ENCODE peak calls at places on chromosome 22, in seven cellular contexts. J is endothelial cell, G is IMR-90, Z is lower leg skin, E is BJ, U is fibroblast of mammary gland, Q is upper lobe of right lung. T is an unnamed sample.

GRCh38 chr22:45335021-45335818 is 25.5 kb downstream of the FAM118A start:
- DNase-seq in J (peak), G (no peak), Z (no peak), E (no peak), U (no peak), Q (no peak), T (no peak)

GRCh38 chr22:48555606-48556005 is 1272.1 kb downstream of the BRD1 start:
- DNase-seq in J (no peak), G (no peak), Z (no peak), E (no peak), U (no peak), Q (no peak), T (no peak)

GRCh38 chr22:29824677-29825076 is 13.4 kb downstream of the ASCC2 start:
- DNase-seq in J (no peak), G (no peak), Z (peak), E (no peak), U (no peak), Q (no peak), T (no peak)

GRCh38 chr22:31250740-31251330 is 38.7 kb downstream of the LIMK2 start:
- DNase-seq in J (no peak), G (no peak), Z (no peak), E (no peak), U (no peak), Q (no peak), T (no peak)

GRCh38 chr22:40025856-40026255 is 31.1 kb downstream of the FAM83F start:
- DNase-seq in J (no peak), G (no peak), Z (no peak), E (no peak), U (no peak), Q (no peak), T (no peak)

GRCh38 chr22:19824197-19825015 is 30.3 kb downstream of the GNB1L start:
- DNase-seq in J (peak), G (no peak), Z (no peak), E (no peak), U (no peak), Q (peak), T (no peak)

GRCh38 chr22:29205598-29206371 is at the start of gene EMID1:
- DNase-seq in J (peak), G (peak), Z (no peak), E (no peak), U (peak), Q (peak), T (peak)

GRCh38 chr22:29621761-29622526 is 18.5 kb downstream of the NF2 start:
- DNase-seq in J (no peak), G (peak), Z (no peak), E (peak), U (peak), Q (no peak), T (no peak)

GRCh38 chr22:24144056-24144455 is 37.2 kb upstream of the SUSD2 start:
- DNase-seq in J (no peak), G (no peak), Z (no peak), E (no peak), U (no peak), Q (no peak), T (no peak)

DNA sequence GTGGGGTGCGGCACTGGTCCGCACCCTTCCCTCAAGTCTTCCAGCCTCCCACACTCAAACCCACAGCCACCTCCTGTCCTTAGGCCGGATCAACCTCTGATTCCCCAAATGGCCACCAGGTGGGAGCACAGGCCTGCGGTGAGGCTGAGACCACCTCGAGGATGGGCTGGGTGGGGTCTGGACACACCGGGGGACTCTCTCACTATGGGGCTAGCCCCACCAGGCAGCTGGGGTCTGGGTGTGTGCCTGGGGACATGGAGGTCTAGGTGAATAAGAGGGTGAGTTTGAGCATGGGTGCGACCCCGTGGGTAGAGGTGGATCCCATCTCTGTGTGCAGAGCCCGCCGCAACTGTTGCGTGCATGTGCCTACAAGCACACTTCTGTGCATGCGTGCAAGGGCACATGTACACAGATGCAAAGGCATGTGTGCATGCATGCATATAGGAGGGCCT is 32.6 kb downstream of the MYO18B start:
- DNase-seq in J (peak), G (no peak), Z (no peak), E (no peak), U (no peak), Q (no peak), T (no peak)
- TF ChIP-seq CTCF in J (peak), G (peak), Z (no peak), E (peak), U (peak), Q (no peak), T (no peak)

DNA sequence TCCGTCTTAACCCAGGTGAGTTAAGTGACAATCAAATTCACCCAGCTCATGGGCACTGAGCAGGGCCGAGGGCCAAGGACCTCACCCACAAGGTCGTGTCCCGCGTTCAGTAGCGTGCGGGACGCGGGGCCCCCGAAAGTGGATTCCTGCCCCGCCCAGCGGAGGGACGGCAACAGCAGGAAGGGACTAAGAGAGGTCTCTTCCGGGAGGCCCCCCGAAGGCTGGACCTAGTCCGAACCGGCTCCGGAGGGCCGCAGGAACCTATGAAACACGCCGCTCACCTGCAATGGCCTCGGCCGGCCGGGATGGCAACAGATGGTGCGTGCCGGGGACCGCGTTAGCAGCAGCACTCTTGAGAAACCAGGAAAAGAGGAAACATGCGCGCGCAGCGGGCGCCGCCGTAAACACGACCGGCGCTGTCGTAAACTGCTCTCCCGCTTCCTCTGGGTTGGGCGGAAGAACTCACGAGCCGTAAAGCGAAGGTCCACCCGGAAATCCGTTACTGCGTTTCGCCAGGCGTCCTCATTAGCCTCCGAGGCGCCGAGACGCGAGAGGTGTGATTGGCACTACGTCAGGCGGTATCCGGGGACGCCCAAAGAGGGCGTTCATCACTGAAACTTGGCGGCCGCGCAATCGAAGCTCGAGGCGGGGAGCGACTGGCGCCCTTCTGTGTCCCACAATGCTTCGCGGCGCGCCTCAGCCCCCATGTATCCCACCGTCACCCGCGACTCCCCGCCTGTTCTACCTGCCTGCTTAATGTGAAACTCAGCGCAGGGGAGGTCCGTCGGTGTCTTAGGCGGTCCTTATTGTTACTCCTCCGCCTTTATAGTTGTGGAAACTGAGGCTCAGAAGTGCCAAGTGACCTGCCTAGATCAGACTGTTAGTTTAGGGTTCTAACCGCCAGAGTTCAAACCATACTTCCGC is at the start of gene EIF3D:
- DNase-seq in J (peak), G (peak), Z (peak), E (peak), U (peak), Q (peak), T (peak)
- TF ChIP-seq CTCF in J (no peak), G (no peak), Z (no peak), E (no peak), U (no peak), Q (peak), T (no peak)

GRCh38 chr22:38137876-38138687 is 27.6 kb upstream of the BAIAP2L2 start:
- DNase-seq in J (no peak), G (no peak), Z (no peak), E (no peak), U (no peak), Q (peak), T (no peak)

GRCh38 chr22:38133331-38133730 is 22.8 kb upstream of the BAIAP2L2 start:
- DNase-seq in J (no peak), G (no peak), Z (no peak), E (no peak), U (no peak), Q (peak), T (no peak)

GRCh38 chr22:38138961-38139360 is 28.5 kb upstream of the BAIAP2L2 start:
- DNase-seq in J (no peak), G (no peak), Z (no peak), E (no peak), U (no peak), Q (peak), T (no peak)

GRCh38 chr22:38135133-38135706 is 24.7 kb upstream of the BAIAP2L2 start:
- DNase-seq in J (no peak), G (peak), Z (no peak), E (peak), U (peak), Q (peak), T (no peak)

GRCh38 chr22:38136607-38137006 is 26.1 kb upstream of the BAIAP2L2 start:
- DNase-seq in J (no peak), G (no peak), Z (no peak), E (no peak), U (peak), Q (no peak), T (no peak)
- TF ChIP-seq CTCF in J (peak), G (no peak), Z (no peak), E (no peak), U (no peak), Q (no peak), T (no peak)

GRCh38 chr22:42685941-42686666 is 34.6 kb downstream of the A4GALT start:
- DNase-seq in J (no peak), G (no peak), Z (no peak), E (no peak), U (no peak), Q (no peak), T (no peak)
- TF ChIP-seq CTCF in J (no peak), G (no peak), Z (no peak), E (no peak), U (no peak), Q (peak), T (no peak)

GRCh38 chr22:38065539-38065938 is 8.3 kb downstream of the PICK1 start:
- DNase-seq in J (no peak), G (no peak), Z (no peak), E (no peak), U (no peak), Q (no peak), T (no peak)

GRCh38 chr22:38067771-38068360 is 10.7 kb downstream of the PICK1 start:
- DNase-seq in J (no peak), G (no peak), Z (no peak), E (no peak), U (no peak), Q (no peak), T (no peak)

GRCh38 chr22:38066381-38067027 is 9.3 kb downstream of the PICK1 start:
- DNase-seq in J (no peak), G (no peak), Z (no peak), E (no peak), U (no peak), Q (no peak), T (no peak)

GRCh38 chr22:38067028-38067415 is 9.8 kb downstream of the PICK1 start:
- DNase-seq in J (no peak), G (no peak), Z (peak), E (no peak), U (no peak), Q (no peak), T (no peak)

DNA sequence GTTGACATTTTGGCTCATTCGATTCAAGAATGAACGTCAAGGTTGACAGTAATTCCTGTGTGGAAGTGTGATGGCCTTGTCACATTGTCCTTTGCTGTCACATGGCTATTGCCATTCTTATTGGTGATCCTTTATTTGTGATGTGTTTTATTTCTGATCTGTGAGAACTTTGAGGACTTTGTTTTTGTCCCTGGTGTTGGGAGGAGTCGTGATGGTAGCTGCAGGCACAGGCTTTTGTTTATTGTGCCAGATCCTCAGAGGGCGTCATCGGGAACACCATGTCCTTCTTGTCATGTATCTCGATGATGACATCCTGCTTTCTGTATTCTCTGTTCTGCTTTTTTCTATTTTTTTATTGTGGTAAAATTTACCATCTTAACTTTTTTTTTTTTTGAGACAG is 5.6 kb downstream of the PICK1 start:
- DNase-seq in J (no peak), G (no peak), Z (peak), E (no peak), U (no peak), Q (no peak), T (no peak)
- TF ChIP-seq CTCF in J (no peak), G (no peak), Z (no peak), E (no peak), U (no peak), Q (no peak), T (no peak)

GRCh38 chr22:25405854-25406509 is 158.5 kb upstream of the GRK3 start:
- DNase-seq in J (no peak), G (no peak), Z (no peak), E (no peak), U (no peak), Q (peak), T (no peak)
- TF ChIP-seq CTCF in J (no peak), G (no peak), Z (no peak), E (no peak), U (no peak), Q (no peak), T (no peak)